ENCODE peak calls at places on chromosomes 13 and 19, in seven cellular contexts. Q is uterus, N is neuronal stem cell, G is esophagus squamous epithelium, F is heart right ventricle, K is aorta, D is psoas muscle. S is an unnamed sample. For H3K36me3, the result is how much of the 10 kb centered on the place peaks cover.

GRCh38 chr13:38361551-38362262 is 12.1 kb downstream of the UFM1 start:
- DNase-seq in Q (no peak), N (no peak), G (no peak), F (no peak), K (no peak), D (no peak), S (no peak)

GRCh38 chr19:37361994-37362393 is 8.9 kb upstream of the ZNF527 start:
- DNase-seq in Q (no peak), N (no peak), G (no peak), F (no peak), K (no peak), D (no peak), S (peak)

GRCh38 chr19:7418575-7418974 is 69.8 kb downstream of the ARHGEF18 start:
- DNase-seq in Q (no peak), N (no peak), G (no peak), F (no peak), K (no peak), D (no peak), S (no peak)

GRCh38 chr13:27665761-27666160 is 44.1 kb downstream of the POLR1D start:
- DNase-seq in Q (no peak), N (no peak), G (no peak), F (no peak), K (peak), D (no peak), S (no peak)

GRCh38 chr19:7476241-7476640 is 12.6 kb downstream of the PEX11G start:
- DNase-seq in Q (no peak), N (no peak), G (no peak), F (no peak), K (no peak), D (no peak), S (no peak)

GRCh38 chr19:48975947-48976847 is 11.1 kb downstream of the FTL start:
- DNase-seq in Q (no peak), N (no peak), G (no peak), F (no peak), K (no peak), D (no peak), S (no peak)

GRCh38 chr13:39815345-39816111 is 160.1 kb downstream of the COG6 start:
- DNase-seq in Q (no peak), N (no peak), G (no peak), F (no peak), K (no peak), D (no peak), S (no peak)

GRCh38 chr13:94123543-94123942 is 355.9 kb downstream of the DCT start:
- DNase-seq in Q (no peak), N (no peak), G (no peak), F (no peak), K (no peak), D (no peak), S (no peak)

GRCh38 chr13:99617474-99618255 is 116.4 kb downstream of the TM9SF2 start:
- DNase-seq in Q (peak), N (peak), G (no peak), F (peak), K (peak), D (peak), S (no peak)

GRCh38 chr13:112064222-112064621 is 2.7 kb upstream of the SOX1 start:
- DNase-seq in Q (no peak), N (no peak), G (no peak), F (no peak), K (no peak), D (no peak), S (no peak)

GRCh38 chr19:35266904-35267817 is 1.6 kb upstream of the USF2 start:
- DNase-seq in Q (peak), N (no peak), G (no peak), F (peak), K (peak), D (peak), S (no peak)

GRCh38 chr19:13350761-13351160 is 155.5 kb downstream of the CACNA1A start:
- DNase-seq in Q (no peak), N (no peak), G (no peak), F (no peak), K (no peak), D (no peak), S (no peak)

GRCh38 chr19:27972291-27973040 is 1240.5 kb downstream of the UQCRFS1 start:
- DNase-seq in Q (no peak), N (no peak), G (no peak), F (no peak), K (no peak), D (no peak), S (peak)

GRCh38 chr13:109494955-109495354 is 291.4 kb downstream of the IRS2 start:
- DNase-seq in Q (no peak), N (no peak), G (no peak), F (no peak), K (no peak), D (no peak), S (peak)

GRCh38 chr13:51252954-51253531 is 30.8 kb downstream of the FAM124A start:
- DNase-seq in Q (no peak), N (no peak), G (no peak), F (no peak), K (no peak), D (no peak), S (no peak)

GRCh38 chr13:112244495-112245177 is 131.5 kb upstream of the SPACA7 start:
- DNase-seq in Q (no peak), N (no peak), G (no peak), F (no peak), K (no peak), D (no peak), S (no peak)

GRCh38 chr19:54189020-54189667 is at the start of gene MBOAT7:
- DNase-seq in Q (no peak), N (no peak), G (no peak), F (no peak), K (no peak), D (no peak), S (no peak)

GRCh38 chr13:98216135-98216565 is 39.1 kb upstream of the RNF113B start:
- DNase-seq in Q (no peak), N (no peak), G (no peak), F (peak), K (peak), D (peak), S (peak)

GRCh38 chr13:111614009-111614408 is 293.6 kb downstream of the TEX29 start:
- DNase-seq in Q (no peak), N (no peak), G (no peak), F (no peak), K (no peak), D (no peak), S (no peak)

GRCh38 chr13:114019367-114019766 is 45.5 kb upstream of the C13orf46 start:
- DNase-seq in Q (no peak), N (no peak), G (no peak), F (no peak), K (no peak), D (peak), S (no peak)

GRCh38 chr19:10654610-10655456 is 687 bp downstream of the ILF3 start:
- DNase-seq in Q (peak), N (peak), G (no peak), F (peak), K (peak), D (no peak), S (no peak)

GRCh38 chr13:25901460-25902376 is 150.1 kb downstream of the SHISA2 start:
- DNase-seq in Q (no peak), N (no peak), G (no peak), F (no peak), K (no peak), D (no peak), S (no peak)

GRCh38 chr13:45521292-45521691 is 56.6 kb downstream of the COG3 start:
- DNase-seq in Q (no peak), N (no peak), G (no peak), F (peak), K (no peak), D (no peak), S (no peak)

GRCh38 chr19:13260883-13261653 is 110.9 kb downstream of the IER2 start:
- DNase-seq in Q (no peak), N (no peak), G (no peak), F (no peak), K (no peak), D (no peak), S (peak)

GRCh38 chr19:18433039-18433691 is 4.8 kb downstream of the ISYNA1 start:
- DNase-seq in Q (peak), N (no peak), G (no peak), F (no peak), K (no peak), D (no peak), S (no peak)

GRCh38 chr19:15251749-15252397 is 19.6 kb upstream of the EPHX3 start:
- DNase-seq in Q (peak), N (peak), G (no peak), F (peak), K (peak), D (peak), S (peak)

GRCh38 chr19:45526143-45526542 is 18.9 kb downstream of the VASP start:
- DNase-seq in Q (peak), N (peak), G (no peak), F (peak), K (no peak), D (peak), S (no peak)

GRCh38 chr13:46341112-46341711 is 45.8 kb downstream of the RUBCNL start:
- DNase-seq in Q (no peak), N (no peak), G (no peak), F (no peak), K (no peak), D (no peak), S (no peak)

GRCh38 chr13:43170497-43170896 is 147.1 kb downstream of the DNAJC15 start:
- DNase-seq in Q (no peak), N (no peak), G (no peak), F (no peak), K (no peak), D (no peak), S (no peak)

GRCh38 chr13:46995874-46996273 is 99.0 kb upstream of the HTR2A start:
- DNase-seq in Q (no peak), N (no peak), G (no peak), F (no peak), K (no peak), D (no peak), S (no peak)

GRCh38 chr13:53151692-53152421 is 123.2 kb downstream of the OLFM4 start:
- DNase-seq in Q (no peak), N (peak), G (no peak), F (peak), K (no peak), D (no peak), S (no peak)

GRCh38 chr13:76879211-76879875 is 6.9 kb downstream of the KCTD12 start:
- DNase-seq in Q (peak), N (no peak), G (peak), F (peak), K (peak), D (peak), S (no peak)

GRCh38 chr13:62278271-62278670 is 862.6 kb upstream of the PCDH20 start:
- DNase-seq in Q (no peak), N (no peak), G (no peak), F (no peak), K (no peak), D (no peak), S (no peak)

GRCh38 chr13:77457989-77458388 is 77.5 kb upstream of the SCEL start:
- DNase-seq in Q (no peak), N (no peak), G (no peak), F (no peak), K (no peak), D (no peak), S (no peak)

GRCh38 chr13:35818577-35819165 is 312.5 kb downstream of the DCLK1 start:
- DNase-seq in Q (no peak), N (peak), G (no peak), F (no peak), K (no peak), D (no peak), S (no peak)

GRCh38 chr13:47126432-47126831 is 229.6 kb upstream of the HTR2A start:
- DNase-seq in Q (no peak), N (no peak), G (no peak), F (no peak), K (no peak), D (no peak), S (no peak)

GRCh38 chr19:47072323-47072722 is 23.9 kb upstream of the TMEM160 start:
- DNase-seq in Q (no peak), N (no peak), G (no peak), F (no peak), K (no peak), D (no peak), S (no peak)

GRCh38 chr19:47075179-47075811 is 26.9 kb upstream of the TMEM160 start:
- DNase-seq in Q (no peak), N (no peak), G (no peak), F (no peak), K (no peak), D (no peak), S (no peak)

GRCh38 chr19:47074621-47075020 is 26.2 kb upstream of the TMEM160 start:
- DNase-seq in Q (no peak), N (no peak), G (no peak), F (no peak), K (no peak), D (no peak), S (no peak)

GRCh38 chr19:47071731-47072130 is 23.3 kb upstream of the TMEM160 start:
- DNase-seq in Q (no peak), N (no peak), G (no peak), F (no peak), K (no peak), D (no peak), S (no peak)

GRCh38 chr19:47073574-47073973 is 25.1 kb upstream of the TMEM160 start:
- DNase-seq in Q (no peak), N (no peak), G (no peak), F (no peak), K (no peak), D (no peak), S (no peak)
- H3K36me3 ChIP-seq in Q (under half), N (half or more), G (under half), F (under half), K (under half), D (half or more), S (under half)

GRCh38 chr13:107809125-107809524 is 406.2 kb downstream of the LIG4 start:
- DNase-seq in Q (no peak), N (no peak), G (no peak), F (no peak), K (no peak), D (no peak), S (no peak)

GRCh38 chr13:107806726-107807125 is 408.6 kb downstream of the LIG4 start:
- DNase-seq in Q (no peak), N (no peak), G (no peak), F (no peak), K (no peak), D (no peak), S (no peak)

GRCh38 chr13:107808388-107808787 is 406.9 kb downstream of the LIG4 start:
- DNase-seq in Q (no peak), N (no peak), G (no peak), F (no peak), K (no peak), D (no peak), S (no peak)

GRCh38 chr13:107803822-107804495 is 411.4 kb downstream of the LIG4 start:
- DNase-seq in Q (no peak), N (no peak), G (no peak), F (no peak), K (no peak), D (no peak), S (no peak)

GRCh38 chr13:107807306-107808073 is 407.8 kb downstream of the LIG4 start:
- DNase-seq in Q (no peak), N (no peak), G (no peak), F (no peak), K (no peak), D (no peak), S (no peak)
- H3K36me3 ChIP-seq in Q (under half), N (under half), G (under half), F (under half), K (under half), D (under half), S (under half)

GRCh38 chr19:3458229-3458555 is 22.1 kb downstream of the SMIM24 start:
- DNase-seq in Q (no peak), N (no peak), G (no peak), F (no peak), K (peak), D (no peak), S (no peak)

GRCh38 chr19:3459965-3460582 is 20.3 kb downstream of the SMIM24 start:
- DNase-seq in Q (no peak), N (no peak), G (no peak), F (no peak), K (no peak), D (no peak), S (no peak)

GRCh38 chr19:3459322-3459881 is 20.9 kb downstream of the SMIM24 start:
- DNase-seq in Q (peak), N (no peak), G (no peak), F (peak), K (peak), D (peak), S (peak)

GRCh38 chr19:3457531-3458228 is 22.6 kb downstream of the SMIM24 start:
- DNase-seq in Q (no peak), N (no peak), G (no peak), F (no peak), K (peak), D (no peak), S (no peak)

DNA sequence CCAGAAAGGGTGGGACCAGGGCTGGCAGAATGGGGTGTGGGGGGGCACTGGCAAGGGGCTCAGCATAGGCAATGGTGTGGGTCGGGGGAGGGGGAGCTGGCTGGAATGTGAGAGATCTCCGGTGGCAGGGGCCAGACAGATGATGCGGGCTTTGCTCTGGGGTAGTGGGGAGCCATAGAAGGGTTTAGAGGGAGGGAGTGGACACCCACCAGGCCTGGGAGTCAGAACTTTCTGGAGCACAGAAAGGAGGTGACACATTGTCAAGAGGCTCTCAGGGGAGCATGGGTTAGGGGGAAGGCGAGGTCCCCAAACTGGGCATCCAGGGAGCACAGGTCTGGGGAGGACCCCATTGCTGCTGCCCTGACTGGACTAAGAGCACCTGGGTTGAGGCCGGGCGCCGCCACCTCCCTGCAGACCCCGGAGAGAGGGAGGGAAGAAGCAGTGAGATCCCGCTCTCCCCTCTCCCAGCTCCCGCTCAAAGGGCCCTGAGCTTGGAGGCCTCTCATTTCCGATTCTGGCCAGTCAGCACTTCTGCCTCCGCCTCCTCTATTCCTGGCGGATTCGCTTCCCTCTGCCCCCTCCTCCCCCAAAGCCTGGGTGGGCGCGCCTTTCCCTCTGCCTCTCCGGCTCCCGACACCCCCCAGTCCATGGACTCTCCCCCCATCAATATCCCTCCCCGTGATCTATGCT is 21.6 kb downstream of the SMIM24 start:
- DNase-seq in Q (peak), N (no peak), G (no peak), F (peak), K (peak), D (no peak), S (no peak)
- H3K36me3 ChIP-seq in Q (under half), N (under half), G (under half), F (under half), K (under half), D (half or more), S (under half)

GRCh38 chr19:30009013-30009412 is 67.0 kb downstream of the URI1 start:
- DNase-seq in Q (no peak), N (no peak), G (no peak), F (no peak), K (no peak), D (no peak), S (no peak)
- H3K36me3 ChIP-seq in Q (under half), N (under half), G (under half), F (under half), K (under half), D (half or more), S (under half)

DNA sequence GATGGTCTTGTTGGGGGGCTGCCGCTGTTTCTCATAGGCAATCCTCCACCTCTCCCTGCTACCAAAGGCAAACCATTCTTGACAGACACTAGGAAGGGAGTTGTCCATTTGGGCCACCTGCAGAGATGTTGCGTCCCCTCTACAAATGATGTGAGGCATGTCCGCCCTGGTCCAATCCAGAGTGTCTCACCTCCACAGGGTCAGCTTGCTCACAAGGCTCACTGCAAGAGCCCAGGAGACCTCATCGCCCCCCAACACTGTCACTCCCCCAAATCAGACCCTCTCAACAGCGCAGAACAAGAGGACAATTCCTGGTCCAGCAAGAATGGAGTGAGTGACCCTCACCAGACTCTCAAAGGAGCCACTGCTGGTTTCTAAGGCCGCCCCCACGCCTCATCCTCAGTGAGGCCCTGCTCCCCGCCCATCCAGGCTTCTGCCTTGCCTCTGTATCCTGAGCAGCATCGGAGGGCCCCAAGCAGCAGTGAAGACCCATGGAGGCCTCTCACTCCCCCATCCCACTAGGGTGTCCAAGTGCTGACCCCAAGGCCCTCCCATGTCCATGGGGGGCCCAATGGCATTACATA is 6.5 kb downstream of the HNRNPL start:
- DNase-seq in Q (no peak), N (no peak), G (no peak), F (no peak), K (no peak), D (no peak), S (no peak)
- H3K36me3 ChIP-seq in Q (under half), N (half or more), G (half or more), F (under half), K (under half), D (half or more), S (half or more)

GRCh38 chr19:16381756-16382401 is 57.3 kb downstream of the KLF2 start:
- DNase-seq in Q (peak), N (no peak), G (no peak), F (peak), K (peak), D (peak), S (no peak)

GRCh38 chr19:16379521-16380313 is 55.1 kb downstream of the KLF2 start:
- DNase-seq in Q (no peak), N (no peak), G (no peak), F (no peak), K (peak), D (no peak), S (no peak)

GRCh38 chr19:16380943-16381755 is 56.5 kb downstream of the KLF2 start:
- DNase-seq in Q (no peak), N (no peak), G (no peak), F (no peak), K (peak), D (no peak), S (no peak)

GRCh38 chr19:16378291-16378889 is 53.8 kb downstream of the KLF2 start:
- DNase-seq in Q (no peak), N (no peak), G (no peak), F (no peak), K (peak), D (no peak), S (no peak)

DNA sequence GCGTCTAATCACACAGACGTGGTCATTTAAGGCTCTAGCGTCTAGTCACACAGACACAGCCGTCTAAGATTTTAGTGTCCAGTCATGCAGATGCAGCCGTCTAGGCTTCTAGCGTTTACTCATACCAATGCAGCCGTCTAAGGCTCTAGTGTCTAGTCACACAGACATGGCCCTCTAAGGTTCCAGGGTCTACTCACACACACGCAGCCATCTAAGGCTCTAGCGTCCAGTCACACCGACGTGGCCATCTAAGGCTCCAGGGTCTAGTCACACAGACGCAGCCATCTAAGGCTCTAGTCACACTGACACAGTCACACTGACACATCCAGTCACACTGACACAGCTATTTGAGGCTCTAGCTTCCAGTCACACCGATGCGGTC is 55.7 kb downstream of the KLF2 start:
- DNase-seq in Q (no peak), N (no peak), G (no peak), F (no peak), K (peak), D (no peak), S (no peak)
- H3K36me3 ChIP-seq in Q (under half), N (under half), G (under half), F (under half), K (under half), D (under half), S (under half)

S was measured in BJ.